ENCODE peak calls at places on chromosomes 5 and 9, in eight cellular contexts. M is tibial artery, E is SJSA1, Z is heart right ventricle, J is BE2C, L is left ventricle myocardium inferior, R is upper lobe of right lung, H is aorta. T is an unnamed sample. For H3K27me3, the result is how much of the 10 kb centered on the place peaks cover.

GRCh38 chr9:26012797-26013594 is 334.8 kb upstream of the TUSC1 start:
- DNase-seq in M (no peak), R (no peak), L (no peak), J (no peak), Z (no peak), H (no peak), E (no peak), T (no peak)

GRCh38 chr9:76441551-76442322 is 17.2 kb upstream of the GCNT1 start:
- DNase-seq in Z (no peak), J (no peak), E (no peak), L (no peak), M (no peak), H (no peak), R (no peak), T (no peak)

GRCh38 chr5:59832577-59833301 is 60.8 kb downstream of the PDE4D start:
- DNase-seq in R (no peak), L (no peak), E (no peak), H (no peak), M (no peak), J (no peak), Z (no peak), T (no peak)

GRCh38 chr9:96139592-96140251 is 162.3 kb downstream of the HSD17B3 start:
- DNase-seq in E (peak), L (no peak), H (peak), Z (no peak), R (no peak), M (peak), J (peak), T (no peak)

GRCh38 chr9:126205260-126205659 is 121.4 kb upstream of the MVB12B start:
- DNase-seq in R (no peak), M (no peak), J (no peak), E (no peak), Z (no peak), L (no peak), H (no peak), T (no peak)

GRCh38 chr9:125591245-125591644 is 115.8 kb downstream of the MAPKAP1 start:
- DNase-seq in M (no peak), E (no peak), Z (no peak), J (no peak), L (no peak), H (no peak), R (no peak), T (no peak)

GRCh38 chr9:81729141-81729540 is 39.8 kb upstream of the TLE1 start:
- DNase-seq in L (no peak), H (no peak), Z (no peak), R (no peak), E (no peak), M (no peak), J (no peak), T (no peak)

GRCh38 chr9:121225240-121225639 is 23.6 kb upstream of the RAB14 start:
- DNase-seq in R (no peak), J (no peak), Z (no peak), H (no peak), L (no peak), M (no peak), E (no peak), T (no peak)

GRCh38 chr5:132485641-132486317 is 4.8 kb downstream of the IRF1 start:
- DNase-seq in J (no peak), L (no peak), H (no peak), M (peak), E (no peak), Z (no peak), R (peak), T (peak)

GRCh38 chr5:2576823-2577222 is 174.7 kb downstream of the IRX2 start:
- DNase-seq in J (no peak), M (no peak), R (no peak), L (no peak), E (no peak), Z (no peak), H (no peak), T (no peak)

GRCh38 chr9:86445636-86446035 is 91.4 kb upstream of the TUT7 start:
- DNase-seq in L (no peak), M (no peak), E (no peak), J (no peak), R (no peak), H (no peak), Z (no peak), T (no peak)

GRCh38 chr5:135131801-135132675 is 98.0 kb upstream of the PITX1 start:
- DNase-seq in E (no peak), J (no peak), L (no peak), Z (no peak), H (no peak), M (no peak), R (no peak), T (no peak)

GRCh38 chr9:127886401-127886972 is 9.0 kb upstream of the AK1 start:
- DNase-seq in E (no peak), J (no peak), L (no peak), R (peak), H (peak), Z (no peak), M (no peak), T (no peak)

GRCh38 chr9:129489838-129490582 is 130.9 kb downstream of the C9orf50 start:
- DNase-seq in L (no peak), M (peak), H (no peak), Z (peak), J (no peak), R (no peak), E (no peak), T (peak)

GRCh38 chr9:135040892-135041291 is 46.6 kb upstream of the OLFM1 start:
- DNase-seq in H (peak), Z (no peak), E (no peak), L (no peak), R (peak), M (no peak), J (no peak), T (no peak)

DNA sequence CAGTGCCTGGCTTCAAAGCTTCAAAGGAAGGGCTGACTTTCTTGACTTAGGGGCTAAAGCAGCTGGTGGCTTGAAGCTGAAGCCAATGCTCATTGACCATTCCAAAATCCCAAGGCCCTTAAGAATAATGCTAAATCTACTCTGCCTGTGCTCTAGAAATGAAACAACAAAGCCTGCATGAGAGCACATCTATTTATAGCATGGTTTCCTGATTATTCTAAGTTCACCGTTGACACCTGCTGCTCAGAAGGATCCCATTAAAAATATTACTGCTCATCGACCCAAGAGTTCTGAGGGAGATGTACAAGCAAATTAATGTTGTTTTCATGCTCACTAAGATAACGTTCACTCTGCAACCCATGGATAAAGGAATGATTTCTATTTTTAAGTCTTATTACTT is 6.7 kb downstream of the TMEM174 start:
- DNase-seq in H (no peak), R (no peak), M (no peak), J (no peak), Z (no peak), E (no peak), L (no peak), T (no peak)
- H3K27me3 ChIP-seq in H (under half), R (under half), M (under half), J (half or more), Z (under half), E (under half), L (half or more), T (under half)

GRCh38 chr9:14349818-14350333 is 35.9 kb upstream of the NFIB start:
- DNase-seq in E (no peak), L (no peak), M (no peak), Z (peak), R (no peak), J (no peak), H (no peak), T (no peak)
- H3K27me3 ChIP-seq in E (under half), L (under half), M (under half), Z (under half), R (under half), J (under half), H (under half), T (under half)

GRCh38 chr9:136717399-136717798 is 5.0 kb downstream of the DIPK1B start:
- DNase-seq in E (no peak), Z (no peak), R (peak), J (no peak), H (no peak), M (no peak), L (no peak), T (no peak)
- H3K27me3 ChIP-seq in E (under half), Z (under half), R (under half), J (under half), H (under half), M (under half), L (under half), T (under half)

GRCh38 chr5:3657364-3658003 is 61.9 kb downstream of the IRX1 start:
- DNase-seq in J (no peak), L (no peak), M (peak), Z (no peak), E (no peak), R (peak), H (no peak), T (no peak)
- H3K27me3 ChIP-seq in J (under half), L (under half), M (under half), Z (under half), E (under half), R (under half), H (under half), T (under half)

DNA sequence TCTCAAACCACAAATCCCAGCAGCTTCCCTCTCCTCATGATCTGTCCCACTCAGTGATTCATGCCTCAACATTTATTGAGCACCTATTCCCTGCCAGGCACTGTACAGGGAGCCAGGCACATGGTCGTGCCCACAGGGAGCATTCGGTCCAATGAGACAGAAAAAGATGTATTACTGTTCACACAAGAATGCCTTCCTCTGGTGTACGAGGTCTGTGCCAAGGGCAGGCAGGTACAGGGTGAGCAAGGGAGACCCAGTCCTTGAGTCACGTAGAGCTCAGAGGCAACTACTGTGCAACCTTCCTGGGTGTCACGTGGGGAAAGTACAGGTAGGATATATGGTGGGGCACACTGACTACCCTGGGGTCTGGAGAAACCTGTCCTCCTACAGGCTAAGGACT is 4.6 kb downstream of the CNTFR start:
- DNase-seq in M (no peak), R (no peak), J (no peak), Z (no peak), H (no peak), E (no peak), L (no peak), T (no peak)
- H3K27me3 ChIP-seq in M (under half), R (half or more), J (under half), Z (half or more), H (under half), E (under half), L (half or more), T (under half)

GRCh38 chr5:141873933-141874261 is 4.3 kb downstream of the PCDH1 start:
- DNase-seq in E (no peak), J (no peak), R (no peak), Z (no peak), M (no peak), H (no peak), L (no peak), T (no peak)
- H3K27me3 ChIP-seq in E (half or more), J (under half), R (under half), Z (under half), M (under half), H (under half), L (half or more), T (under half)

DNA sequence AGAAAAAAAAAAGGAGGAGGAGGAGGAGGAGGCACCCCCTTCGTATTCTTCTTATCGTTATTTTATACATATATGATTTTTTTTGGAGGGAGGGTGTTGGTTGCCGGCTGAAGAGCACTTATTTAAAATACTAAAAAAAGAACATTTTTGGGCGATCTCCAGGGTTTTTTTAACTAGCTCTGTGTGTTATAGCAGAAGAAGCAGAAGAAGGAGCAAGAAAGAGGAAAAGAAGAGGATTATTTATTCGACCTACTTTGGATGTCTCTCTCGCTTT is 440 bp downstream of the NR2F1 start:
- DNase-seq in Z (no peak), H (no peak), M (no peak), J (no peak), L (no peak), E (no peak), R (no peak), T (no peak)
- H3K27me3 ChIP-seq in Z (half or more), H (under half), M (under half), J (under half), L (half or more), E (under half), R (half or more), T (under half)

DNA sequence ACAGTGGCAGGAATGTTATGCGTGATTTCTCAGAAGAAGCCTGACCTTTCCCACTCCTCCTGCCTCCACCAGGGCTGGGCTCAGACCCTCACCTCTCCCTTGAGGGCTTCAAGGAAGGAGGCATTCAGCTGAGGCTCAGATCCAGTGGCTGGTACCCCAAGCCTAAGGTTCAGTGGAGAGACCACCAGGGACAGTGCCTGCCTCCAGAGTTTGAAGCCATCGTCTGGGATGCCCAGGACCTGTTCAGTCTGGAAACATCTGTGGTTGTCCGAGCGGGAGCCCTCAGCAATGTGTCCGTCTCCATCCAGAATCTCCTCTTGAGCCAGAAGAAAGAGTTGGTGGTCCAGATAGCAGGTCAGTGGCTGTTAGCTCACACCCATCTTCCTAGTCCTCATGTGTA is 9.9 kb downstream of the BTNL9 start:
- DNase-seq in J (no peak), Z (no peak), H (no peak), L (no peak), R (no peak), E (no peak), M (no peak), T (no peak)
- H3K27me3 ChIP-seq in J (half or more), Z (half or more), H (under half), L (half or more), R (half or more), E (half or more), M (under half), T (under half)

GRCh38 chr5:150168864-150169263 is 2.3 kb downstream of the CDX1 start:
- DNase-seq in Z (no peak), L (no peak), E (no peak), J (no peak), R (no peak), M (no peak), H (no peak), T (no peak)
- H3K27me3 ChIP-seq in Z (under half), L (under half), E (under half), J (under half), R (under half), M (under half), H (under half), T (under half)

GRCh38 chr5:51396797-51397196 is 13.5 kb downstream of the ISL1 start:
- DNase-seq in J (no peak), E (no peak), H (no peak), R (no peak), L (no peak), Z (no peak), M (no peak), T (no peak)

GRCh38 chr5:51398875-51399635 is 15.8 kb downstream of the ISL1 start:
- DNase-seq in L (no peak), E (no peak), M (no peak), R (no peak), J (peak), H (no peak), Z (no peak), T (no peak)

GRCh38 chr5:51395666-51396356 is 12.6 kb downstream of the ISL1 start:
- DNase-seq in R (no peak), H (no peak), E (no peak), Z (no peak), J (no peak), L (no peak), M (no peak), T (no peak)

GRCh38 chr5:51399636-51399993 is 16.4 kb downstream of the ISL1 start:
- DNase-seq in M (no peak), J (no peak), Z (no peak), H (no peak), E (no peak), R (no peak), L (no peak), T (no peak)

DNA sequence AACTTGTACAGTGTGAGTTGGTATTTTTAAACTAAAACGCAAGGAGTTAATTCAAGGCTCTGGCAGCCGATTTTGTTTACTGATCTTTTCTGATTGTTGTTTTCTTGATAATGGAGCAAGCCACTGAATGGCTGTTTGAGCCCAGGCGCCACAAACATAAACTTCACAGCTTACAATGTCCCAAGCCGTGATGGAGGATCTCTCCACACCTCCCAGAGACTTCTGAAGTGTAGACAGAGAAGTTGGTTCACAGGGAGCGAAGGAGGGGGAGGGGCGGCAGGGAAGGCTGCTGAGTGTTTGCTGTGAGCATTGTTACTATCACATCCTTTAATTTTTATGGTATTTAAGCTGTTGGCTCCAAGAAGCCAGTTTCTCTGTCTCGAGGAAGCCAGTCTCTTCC is 14.7 kb downstream of the ISL1 start:
- DNase-seq in R (no peak), E (no peak), L (no peak), J (peak), Z (no peak), M (no peak), H (no peak), T (no peak)
- H3K27me3 ChIP-seq in R (half or more), E (under half), L (half or more), J (under half), Z (half or more), M (under half), H (under half), T (under half)

T was measured in naive thymus-derived CD4-positive, alpha-beta T cell.